ENCODE peak calls at places on chromosomes 2 and 18, in nine cellular contexts. E is heart right ventricle; A is lower lobe of right lung; I is activated naive CD8-positive, alpha-beta T cell treated with anti-CD3 and anti-CD28 coated beads, Interleukin-2, amount 10 ng/mL, durations not matched to agents 7 days and 5 days; O is PC-3; H is naive thymus-derived CD8-positive, alpha-beta T cell; P is DND-41; J is omental fat pad; L is RWPE2. G is an unnamed sample.

GRCh38 chr2:241882090-241882625 is 12.6 kb downstream of the RTP5 start:
- ATAC-seq in E (peak), A (peak), O (peak), J (no peak), P (peak), I (peak), L (peak), H (peak), G (peak)

GRCh38 chr2:142104134-142104758 is 26.6 kb downstream of the LRP1B start:
- ATAC-seq in O (peak), J (no peak), P (peak), H (no peak), I (no peak), A (no peak), L (no peak), E (no peak), G (no peak)

GRCh38 chr2:28602136-28602660 is 106.3 kb downstream of the PLB1 start:
- ATAC-seq in E (no peak), A (no peak), P (no peak), J (no peak), I (no peak), L (no peak), O (no peak), H (no peak), G (no peak)

GRCh38 chr2:157726946-157727345 is 98.3 kb upstream of the ACVR1C start:
- ATAC-seq in H (no peak), E (no peak), J (no peak), L (no peak), I (no peak), O (no peak), P (no peak), A (peak), G (no peak)

GRCh38 chr18:69636529-69637301 is 236.0 kb downstream of the DOK6 start:
- ATAC-seq in A (no peak), L (peak), I (peak), P (no peak), H (peak), J (no peak), E (peak), O (peak), G (no peak)

GRCh38 chr18:10927980-10928605 is 221.3 kb downstream of the PIEZO2 start:
- ATAC-seq in E (no peak), I (no peak), J (no peak), A (no peak), L (no peak), O (no peak), P (no peak), H (no peak), G (no peak)

GRCh38 chr2:230060672-230061293 is 7.9 kb downstream of the SLC16A14 start:
- ATAC-seq in E (no peak), I (no peak), P (peak), A (no peak), J (no peak), H (peak), L (no peak), O (no peak), G (no peak)

GRCh38 chr2:240407090-240407489 is 28.4 kb upstream of the GPC1 start:
- ATAC-seq in J (no peak), P (no peak), I (no peak), L (no peak), O (no peak), H (no peak), E (no peak), A (no peak), G (no peak)

GRCh38 chr18:9925369-9925768 is 11.6 kb downstream of the VAPA start:
- ATAC-seq in I (no peak), L (no peak), J (peak), A (peak), H (no peak), O (no peak), P (no peak), E (no peak), G (peak)

GRCh38 chr2:70006447-70006784 is 45.0 kb upstream of the ASPRV1 start:
- ATAC-seq in E (no peak), P (no peak), O (no peak), I (no peak), A (no peak), H (no peak), L (no peak), J (no peak), G (no peak)

GRCh38 chr2:110829413-110830146 is 97.2 kb downstream of the ACOXL start:
- ATAC-seq in P (no peak), E (no peak), O (no peak), J (no peak), L (no peak), H (no peak), A (peak), I (no peak), G (no peak)

GRCh38 chr2:85913854-85914524 is 25.2 kb upstream of the ST3GAL5 start:
- ATAC-seq in A (no peak), P (no peak), J (peak), H (no peak), I (no peak), E (peak), L (peak), O (no peak), G (peak)

GRCh38 chr2:149577269-149577668 is 10.3 kb downstream of the MMADHC start:
- ATAC-seq in J (no peak), A (no peak), H (no peak), L (no peak), P (no peak), E (no peak), I (no peak), O (no peak), G (no peak)

GRCh38 chr2:69154031-69154430 is 141.1 kb downstream of the ANTXR1 start:
- ATAC-seq in H (no peak), P (no peak), O (no peak), I (no peak), L (no peak), J (no peak), E (no peak), A (no peak), G (no peak)

GRCh38 chr2:179596018-179596417 is 265.4 kb downstream of the ZNF385B start:
- ATAC-seq in P (no peak), I (no peak), O (peak), H (no peak), J (no peak), A (peak), E (no peak), L (peak), G (no peak)

GRCh38 chr2:42929577-42929984 is 137.2 kb upstream of the HAAO start:
- ATAC-seq in O (no peak), P (no peak), J (no peak), H (no peak), L (no peak), I (no peak), E (no peak), A (no peak), G (no peak)

GRCh38 chr2:46828039-46828438 is 87.6 kb downstream of the MCFD2 start:
- ATAC-seq in A (no peak), E (no peak), P (no peak), L (no peak), O (no peak), I (no peak), H (no peak), J (no peak), G (no peak)

GRCh38 chr2:209472871-209473270 is 49.0 kb downstream of the MAP2 start:
- ATAC-seq in A (peak), J (no peak), L (no peak), O (no peak), H (no peak), E (no peak), I (no peak), P (no peak), G (no peak)

GRCh38 chr2:38783586-38783985 is 5.6 kb downstream of the GEMIN6 start:
- ATAC-seq in I (no peak), P (no peak), O (no peak), J (no peak), L (no peak), A (no peak), H (no peak), E (no peak), G (no peak)